ENCODE peak calls at places on chromosomes 2 and 18, in six cellular contexts. One of them, this sample, is unnamed.

GRCh38 chr2:229045671-229046070 is 225.4 kb downstream of the PID1 start:
- DNase-seq in IMR-90: no peak
- DNase-seq in stomach: no peak
- DNase-seq in tibial nerve: no peak
- DNase-seq in spleen: no peak
- DNase-seq in right lobe of liver: no peak
- DNase-seq in this sample: no peak

GRCh38 chr2:24708537-24709152 is 84.5 kb downstream of the PTRHD1 start:
- DNase-seq in IMR-90: peak; percentile 82
- DNase-seq in stomach: no peak
- DNase-seq in tibial nerve: no peak
- DNase-seq in spleen: no peak
- DNase-seq in right lobe of liver: no peak
- DNase-seq in this sample: no peak

GRCh38 chr2:6183231-6183630 is 491.0 kb downstream of the SOX11 start:
- DNase-seq in IMR-90: no peak
- DNase-seq in stomach: peak; percentile 44
- DNase-seq in tibial nerve: no peak
- DNase-seq in spleen: no peak
- DNase-seq in right lobe of liver: no peak
- DNase-seq in this sample: no peak

GRCh38 chr2:20609349-20609994 is 41.4 kb downstream of the HS1BP3 start:
- DNase-seq in IMR-90: peak; percentile 67
- DNase-seq in stomach: no peak
- DNase-seq in tibial nerve: peak; percentile 13
- DNase-seq in spleen: no peak
- DNase-seq in right lobe of liver: peak; percentile 33
- DNase-seq in this sample: peak; percentile 47

GRCh38 chr2:172972005-172972619 is 103.5 kb upstream of the MAP3K20 start:
- DNase-seq in IMR-90: peak; percentile 48
- DNase-seq in stomach: peak; percentile 57
- DNase-seq in tibial nerve: no peak
- DNase-seq in spleen: no peak
- DNase-seq in right lobe of liver: peak; percentile 67
- DNase-seq in this sample: no peak

GRCh38 chr18:45522371-45522770 is 92.9 kb upstream of the SLC14A2 start:
- DNase-seq in IMR-90: peak; percentile 2
- DNase-seq in stomach: no peak
- DNase-seq in tibial nerve: no peak
- DNase-seq in spleen: no peak
- DNase-seq in right lobe of liver: no peak
- DNase-seq in this sample: no peak

GRCh38 chr2:105627530-105627929 is 117.2 kb upstream of the NCK2 start:
- DNase-seq in IMR-90: no peak
- DNase-seq in stomach: no peak
- DNase-seq in tibial nerve: no peak
- DNase-seq in spleen: no peak
- DNase-seq in right lobe of liver: no peak
- DNase-seq in this sample: no peak

GRCh38 chr2:2291500-2292260 is 39.4 kb downstream of the MYT1L start:
- DNase-seq in IMR-90: no peak
- DNase-seq in stomach: no peak
- DNase-seq in tibial nerve: no peak
- DNase-seq in spleen: no peak
- DNase-seq in right lobe of liver: no peak
- DNase-seq in this sample: no peak

GRCh38 chr18:14964002-14964401 is 216.0 kb downstream of the ANKRD30B start:
- DNase-seq in IMR-90: no peak
- DNase-seq in stomach: no peak
- DNase-seq in tibial nerve: no peak
- DNase-seq in spleen: no peak
- DNase-seq in right lobe of liver: no peak
- DNase-seq in this sample: no peak

GRCh38 chr2:174535757-174536703 is 49.2 kb upstream of the GPR155 start:
- DNase-seq in IMR-90: no peak
- DNase-seq in stomach: no peak
- DNase-seq in tibial nerve: no peak
- DNase-seq in spleen: no peak
- DNase-seq in right lobe of liver: no peak
- DNase-seq in this sample: no peak

GRCh38 chr18:80245781-80246655 is 1.3 kb downstream of the PARD6G start:
- DNase-seq in IMR-90: no peak
- DNase-seq in stomach: no peak
- DNase-seq in tibial nerve: no peak
- DNase-seq in spleen: no peak
- DNase-seq in right lobe of liver: no peak
- DNase-seq in this sample: no peak

GRCh38 chr2:215397632-215398341 is 38.1 kb downstream of the FN1 start:
- DNase-seq in IMR-90: peak; percentile 53
- DNase-seq in stomach: no peak
- DNase-seq in tibial nerve: no peak
- DNase-seq in spleen: no peak
- DNase-seq in right lobe of liver: no peak
- DNase-seq in this sample: no peak

GRCh38 chr2:64202206-64202864 is 58.1 kb upstream of the PELI1 start:
- DNase-seq in IMR-90: peak; percentile 83
- DNase-seq in stomach: no peak
- DNase-seq in tibial nerve: no peak
- DNase-seq in spleen: no peak
- DNase-seq in right lobe of liver: no peak
- DNase-seq in this sample: no peak

GRCh38 chr18:6280344-6280743 is 134.4 kb downstream of the L3MBTL4 start:
- DNase-seq in IMR-90: no peak
- DNase-seq in stomach: no peak
- DNase-seq in tibial nerve: no peak
- DNase-seq in spleen: no peak
- DNase-seq in right lobe of liver: no peak
- DNase-seq in this sample: no peak

GRCh38 chr2:15965564-15966019 is 25.2 kb downstream of the MYCN start:
- DNase-seq in IMR-90: no peak
- DNase-seq in stomach: peak; percentile 24
- DNase-seq in tibial nerve: no peak
- DNase-seq in spleen: no peak
- DNase-seq in right lobe of liver: no peak
- DNase-seq in this sample: no peak

GRCh38 chr18:37869051-37869450 is 303.5 kb upstream of the CELF4 start:
- DNase-seq in IMR-90: no peak
- DNase-seq in stomach: no peak
- DNase-seq in tibial nerve: no peak
- DNase-seq in spleen: no peak
- DNase-seq in right lobe of liver: no peak
- DNase-seq in this sample: no peak

GRCh38 chr18:78939105-78939504 is 40.5 kb upstream of the SALL3 start:
- DNase-seq in IMR-90: no peak
- DNase-seq in stomach: no peak
- DNase-seq in tibial nerve: no peak
- DNase-seq in spleen: no peak
- DNase-seq in right lobe of liver: no peak
- DNase-seq in this sample: no peak

GRCh38 chr2:170911314-170911889 is 17.7 kb upstream of the GORASP2 start:
- DNase-seq in IMR-90: no peak
- DNase-seq in stomach: no peak
- DNase-seq in tibial nerve: no peak
- DNase-seq in spleen: no peak
- DNase-seq in right lobe of liver: no peak
- DNase-seq in this sample: no peak

GRCh38 chr18:58996131-58996632 is 131.5 kb downstream of the ZNF532 start:
- DNase-seq in IMR-90: peak; percentile 91
- DNase-seq in stomach: no peak
- DNase-seq in tibial nerve: no peak
- DNase-seq in spleen: no peak
- DNase-seq in right lobe of liver: no peak
- DNase-seq in this sample: no peak

GRCh38 chr2:191206613-191207471 is 38.4 kb upstream of the MYO1B start:
- DNase-seq in IMR-90: peak; percentile 17
- DNase-seq in stomach: no peak
- DNase-seq in tibial nerve: no peak
- DNase-seq in spleen: no peak
- DNase-seq in right lobe of liver: peak; percentile 58
- DNase-seq in this sample: no peak

GRCh38 chr18:49948975-49949374 is 135.6 kb upstream of the ACAA2 start:
- DNase-seq in IMR-90: no peak
- DNase-seq in stomach: no peak
- DNase-seq in tibial nerve: no peak
- DNase-seq in spleen: no peak
- DNase-seq in right lobe of liver: no peak
- DNase-seq in this sample: no peak

GRCh38 chr2:172079838-172080640 is 5.3 kb upstream of the DLX1 start:
- DNase-seq in IMR-90: peak; percentile 22
- DNase-seq in stomach: no peak
- DNase-seq in tibial nerve: no peak
- DNase-seq in spleen: peak; percentile 67
- DNase-seq in right lobe of liver: no peak
- DNase-seq in this sample: no peak

GRCh38 chr2:58614259-58614658 is 373.1 kb upstream of the FANCL start:
- DNase-seq in IMR-90: no peak
- DNase-seq in stomach: no peak
- DNase-seq in tibial nerve: no peak
- DNase-seq in spleen: no peak
- DNase-seq in right lobe of liver: no peak
- DNase-seq in this sample: no peak

GRCh38 chr2:182980115-182980514 is 58.1 kb downstream of the NCKAP1 start:
- DNase-seq in IMR-90: peak; percentile 62
- DNase-seq in stomach: no peak
- DNase-seq in tibial nerve: no peak
- DNase-seq in spleen: no peak
- DNase-seq in right lobe of liver: no peak
- DNase-seq in this sample: no peak

GRCh38 chr2:219430633-219431615 is 3.7 kb upstream of the SPEG start:
- DNase-seq in IMR-90: peak; percentile 55
- DNase-seq in stomach: no peak
- DNase-seq in tibial nerve: no peak
- DNase-seq in spleen: no peak
- DNase-seq in right lobe of liver: no peak
- DNase-seq in this sample: no peak

GRCh38 chr18:74946646-74947045 is 262.3 kb downstream of the PTGR3 start:
- DNase-seq in IMR-90: peak; percentile 52
- DNase-seq in stomach: no peak
- DNase-seq in tibial nerve: no peak
- DNase-seq in spleen: no peak
- DNase-seq in right lobe of liver: no peak
- DNase-seq in this sample: no peak

GRCh38 chr2:58157754-58158153 is 83.4 kb downstream of the FANCL start:
- DNase-seq in IMR-90: no peak
- DNase-seq in stomach: no peak
- DNase-seq in tibial nerve: no peak
- DNase-seq in spleen: no peak
- DNase-seq in right lobe of liver: no peak
- DNase-seq in this sample: no peak

GRCh38 chr2:168992591-168993349 is 38.4 kb downstream of the ABCB11 start:
- DNase-seq in IMR-90: no peak
- DNase-seq in stomach: no peak
- DNase-seq in tibial nerve: no peak
- DNase-seq in spleen: no peak
- DNase-seq in right lobe of liver: no peak
- DNase-seq in this sample: no peak

GRCh38 chr2:230938516-230939065 is 13.5 kb upstream of the GPR55 start:
- DNase-seq in IMR-90: no peak
- DNase-seq in stomach: peak; percentile 20
- DNase-seq in tibial nerve: no peak
- DNase-seq in spleen: no peak
- DNase-seq in right lobe of liver: no peak
- DNase-seq in this sample: no peak

GRCh38 chr2:26629751-26630150 is 11.4 kb downstream of the CIB4 start:
- DNase-seq in IMR-90: no peak
- DNase-seq in stomach: no peak
- DNase-seq in tibial nerve: no peak
- DNase-seq in spleen: peak; percentile 23
- DNase-seq in right lobe of liver: no peak
- DNase-seq in this sample: no peak

GRCh38 chr2:28927878-28928277 is 33.4 kb downstream of the WDR43 start:
- DNase-seq in IMR-90: peak; percentile 76
- DNase-seq in stomach: no peak
- DNase-seq in tibial nerve: no peak
- DNase-seq in spleen: no peak
- DNase-seq in right lobe of liver: no peak
- DNase-seq in this sample: no peak

GRCh38 chr2:219335373-219335786 is 2.8 kb upstream of the RESP18 start:
- DNase-seq in IMR-90: peak; percentile 6
- DNase-seq in stomach: no peak
- DNase-seq in tibial nerve: no peak
- DNase-seq in spleen: no peak
- DNase-seq in right lobe of liver: no peak
- DNase-seq in this sample: no peak

GRCh38 chr2:234355052-234355720 is 141.7 kb downstream of the ARL4C start:
- DNase-seq in IMR-90: no peak
- DNase-seq in stomach: no peak
- DNase-seq in tibial nerve: no peak
- DNase-seq in spleen: no peak
- DNase-seq in right lobe of liver: no peak
- DNase-seq in this sample: no peak
- TF ChIP-seq POLR2A in IMR-90: no peak
- TF ChIP-seq POLR2A in stomach: no peak
- TF ChIP-seq POLR2A in tibial nerve: no peak
- TF ChIP-seq POLR2A in spleen: no peak
- TF ChIP-seq POLR2A in right lobe of liver: no peak
- TF ChIP-seq POLR2A in this sample: no peak

DNA sequence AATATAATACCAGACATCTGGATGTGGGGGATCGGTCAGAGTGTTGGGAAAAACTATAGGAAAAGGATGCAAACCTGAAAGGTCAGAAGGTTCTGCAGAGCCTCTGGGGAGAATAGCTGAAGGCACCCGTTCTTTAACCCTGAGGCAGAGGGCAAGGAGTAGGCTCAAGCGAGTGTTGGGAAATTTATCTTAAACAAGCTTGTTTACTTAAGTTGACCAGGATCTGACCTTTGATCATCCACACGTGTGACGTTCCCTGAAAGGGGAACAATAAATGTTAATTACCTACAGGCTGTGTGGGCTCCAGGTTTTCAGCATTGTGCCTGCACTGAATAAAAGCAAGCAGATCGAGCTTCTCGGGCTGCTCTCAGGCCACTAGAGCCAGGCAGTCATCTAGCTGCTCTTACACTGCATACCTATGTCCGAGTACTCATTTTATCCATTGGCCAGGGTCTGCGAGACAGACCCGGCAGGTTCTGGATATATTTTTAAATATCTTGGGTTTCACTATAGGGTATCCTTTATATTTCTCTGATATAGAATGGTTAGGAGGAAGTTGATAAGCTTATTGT is 400.6 kb upstream of the CHST9 start:
- DNase-seq in IMR-90: no peak
- DNase-seq in stomach: no peak
- DNase-seq in tibial nerve: no peak
- DNase-seq in spleen: no peak
- DNase-seq in right lobe of liver: peak; percentile 48
- DNase-seq in this sample: no peak
- H3K4me1 ChIP-seq in IMR-90: no peaks in the 10 kb centered on the region
- H3K4me1 ChIP-seq in stomach: no peaks in the 10 kb centered on the region
- H3K4me1 ChIP-seq in tibial nerve: no peaks in the 10 kb centered on the region
- H3K4me1 ChIP-seq in spleen: no peaks in the 10 kb centered on the region
- H3K4me1 ChIP-seq in right lobe of liver: no peaks in the 10 kb centered on the region
- H3K4me1 ChIP-seq in this sample: no peaks in the 10 kb centered on the region

GRCh38 chr2:128090909-128091690 is at the start of gene UGGT1:
- DNase-seq in IMR-90: peak; percentile 96
- DNase-seq in stomach: peak; percentile 96
- DNase-seq in tibial nerve: peak; percentile 77
- DNase-seq in spleen: peak; percentile 99
- DNase-seq in right lobe of liver: peak; percentile 96
- DNase-seq in this sample: peak; percentile 96
- TF ChIP-seq POLR2A in IMR-90: peak; percentile 97
- TF ChIP-seq POLR2A in stomach: no peak
- TF ChIP-seq POLR2A in tibial nerve: peak; percentile 54
- TF ChIP-seq POLR2A in spleen: no peak
- TF ChIP-seq POLR2A in right lobe of liver: peak; percentile 89
- TF ChIP-seq POLR2A in this sample: peak; percentile 95

GRCh38 chr2:196926562-196927317 is at the start of gene PGAP1:
- DNase-seq in IMR-90: peak; percentile 88
- DNase-seq in stomach: peak; percentile 89
- DNase-seq in tibial nerve: peak; percentile 76
- DNase-seq in spleen: peak; percentile 95
- DNase-seq in right lobe of liver: peak; percentile 90
- DNase-seq in this sample: peak; percentile 93
- H3K4me1 ChIP-seq in IMR-90: no peaks in the 10 kb centered on the region
- H3K4me1 ChIP-seq in stomach: no peaks in the 10 kb centered on the region
- H3K4me1 ChIP-seq in tibial nerve: no peaks in the 10 kb centered on the region
- H3K4me1 ChIP-seq in spleen: no peaks in the 10 kb centered on the region
- H3K4me1 ChIP-seq in right lobe of liver: no peaks in the 10 kb centered on the region
- H3K4me1 ChIP-seq in this sample: no peaks in the 10 kb centered on the region

This sample was measured in Peyer's patch.